ENCODE peak calls at places on chromosome 3, in nine cellular contexts. R, M, S, I, A, C, J, Y and Q are unnamed samples.

GRCh38 chr3:108342829-108343478 is 46.6 kb downstream of the HHLA2 start:
- DNase-seq in R (no peak), I (no peak), Y (no peak), C (no peak), A (no peak), S (peak; percentile 56), J (no peak), M (peak; percentile 80), Q (no peak)

GRCh38 chr3:44974406-44974805 is 1.6 kb downstream of the ZDHHC3 start:
- DNase-seq in R (peak; percentile 36), I (no peak), J (no peak), A (no peak), S (no peak), C (no peak), Y (no peak), M (no peak), Q (peak; percentile 45)

GRCh38 chr3:81612768-81613167 is 148.7 kb downstream of the GBE1 start:
- DNase-seq in I (no peak), R (no peak), C (no peak), J (no peak), S (no peak), M (no peak), A (no peak), Y (no peak), Q (no peak)

GRCh38 chr3:142046320-142047020 is 102.9 kb downstream of the TFDP2 start:
- DNase-seq in A (peak; percentile 39), I (no peak), Y (no peak), R (no peak), S (no peak), C (no peak), M (no peak), J (no peak), Q (no peak)

GRCh38 chr3:58801541-58801940 is 135.0 kb upstream of the FAM3D start:
- DNase-seq in R (no peak), M (no peak), Y (no peak), S (no peak), J (no peak), I (no peak), C (peak; percentile 75), A (no peak), Q (no peak)

GRCh38 chr3:195583831-195584542 is at the start of gene APOD:
- DNase-seq in R (peak; percentile 41), S (peak; percentile 57), J (no peak), C (no peak), I (no peak), Y (no peak), A (no peak), M (peak; percentile 50), Q (no peak)

GRCh38 chr3:103730744-103731143 is 1295.9 kb downstream of the ZPLD1 start:
- DNase-seq in R (no peak), S (no peak), C (no peak), Y (no peak), I (no peak), J (no peak), M (no peak), A (no peak), Q (no peak)

GRCh38 chr3:16849795-16850194 is 35.0 kb upstream of the PLCL2 start:
- DNase-seq in C (no peak), A (no peak), J (no peak), M (no peak), R (no peak), Y (no peak), I (no peak), S (peak; percentile 51), Q (no peak)

GRCh38 chr3:195133462-195133861 is 137.5 kb downstream of the XXYLT1 start:
- DNase-seq in I (no peak), S (peak; percentile 91), R (no peak), Y (no peak), M (no peak), J (no peak), A (no peak), C (no peak), Q (no peak)

GRCh38 chr3:143975549-143976152 is 4.0 kb downstream of the DIPK2A start:
- DNase-seq in A (peak; percentile 32), J (peak; percentile 16), C (no peak), M (peak; percentile 65), S (peak; percentile 72), R (peak; percentile 65), I (no peak), Y (peak; percentile 60), Q (peak; percentile 58)

GRCh38 chr3:14899993-14900618 is 47.3 kb upstream of the NR2C2 start:
- DNase-seq in M (no peak), C (no peak), Y (no peak), J (no peak), R (peak; percentile 56), I (no peak), A (peak; percentile 46), S (no peak), Q (no peak)

GRCh38 chr3:133572158-133573053 is 1.1 kb upstream of the CDV3 start:
- DNase-seq in M (no peak), C (no peak), I (no peak), J (no peak), Y (peak; percentile 77), A (peak; percentile 13), R (peak; percentile 17), S (peak; percentile 50), Q (peak; percentile 91)

GRCh38 chr3:78604328-78604727 is 1163.5 kb downstream of the ROBO1 start:
- DNase-seq in R (no peak), I (no peak), C (no peak), A (no peak), S (peak; percentile 77), Y (no peak), J (peak; percentile 4), M (peak; percentile 46), Q (no peak)

GRCh38 chr3:16807441-16807840 is 77.3 kb upstream of the PLCL2 start:
- DNase-seq in A (no peak), J (no peak), M (no peak), R (no peak), Y (no peak), C (no peak), I (no peak), S (peak; percentile 82), Q (no peak)

GRCh38 chr3:9278498-9278897 is 29.1 kb upstream of the SRGAP3 start:
- DNase-seq in R (no peak), I (no peak), Y (no peak), S (no peak), C (no peak), A (no peak), M (no peak), J (no peak), Q (no peak)

GRCh38 chr3:196238612-196239190 is 22.4 kb downstream of the SLC51A start:
- DNase-seq in C (no peak), Y (no peak), A (no peak), M (no peak), S (no peak), J (no peak), I (no peak), R (no peak), Q (no peak)

GRCh38 chr3:182629521-182629920 is 163.8 kb upstream of the ATP11B start:
- DNase-seq in R (no peak), J (no peak), I (no peak), S (no peak), C (no peak), M (no peak), Y (no peak), A (no peak), Q (no peak)

DNA sequence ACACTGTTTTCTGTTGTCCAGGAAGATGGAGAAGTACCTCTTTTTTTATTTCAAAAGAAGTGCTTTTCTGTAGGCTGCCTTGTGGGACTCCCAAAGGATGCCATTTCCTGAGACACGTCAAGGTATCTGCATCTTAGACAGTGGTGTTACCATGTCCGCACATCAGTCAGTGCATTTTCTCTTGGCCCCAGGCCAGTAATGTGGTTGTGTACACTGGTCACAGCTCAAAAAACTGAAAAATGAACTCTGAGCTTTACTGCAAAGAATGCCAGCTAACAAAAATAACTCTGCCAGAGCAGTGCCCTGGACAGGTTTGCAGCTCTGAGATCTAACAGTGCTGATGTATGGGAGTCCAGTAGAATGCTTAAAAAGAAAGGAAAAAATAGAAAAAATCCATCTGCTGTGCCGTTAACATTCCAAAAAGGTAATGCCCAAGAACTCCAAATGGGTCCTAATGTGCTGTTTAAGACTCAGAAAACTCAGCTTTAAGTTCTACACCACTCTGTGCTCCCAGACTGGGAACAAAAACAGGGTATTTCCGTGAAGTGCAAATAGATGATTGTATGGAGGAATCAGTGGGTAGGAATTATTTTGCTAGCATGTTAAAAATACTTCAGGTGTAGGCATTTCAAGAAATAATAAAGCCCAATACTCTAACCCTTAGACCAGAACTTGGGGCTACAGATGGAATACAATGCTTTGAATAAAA is 315.9 kb downstream of the FEZF2 start:
- DNase-seq in I (no peak), Y (no peak), R (no peak), A (no peak), M (no peak), J (no peak), S (no peak), C (no peak), Q (no peak)
- TF ChIP-seq EZH2phosphoT487 in I (no peak), Y (no peak), R (no peak), A (no peak), M (no peak), J (no peak), S (no peak), C (no peak), Q (no peak)

GRCh38 chr3:12316253-12316652 is 27.4 kb downstream of the PPARG start:
- DNase-seq in I (no peak), A (no peak), S (no peak), M (no peak), J (no peak), R (no peak), Y (no peak), C (no peak), Q (no peak)
- H3K4me1 ChIP-seq in I (peaks cover 16% of the 10 kb centered on the region), A (no peaks in the 10 kb centered on the region), S (peaks cover 2% of the 10 kb centered on the region), M (peaks cover 46% of the 10 kb centered on the region), J (peaks cover 3% of the 10 kb centered on the region), R (no peaks in the 10 kb centered on the region), Y (no peaks in the 10 kb centered on the region), C (no peaks in the 10 kb centered on the region), Q (no peaks in the 10 kb centered on the region)

DNA sequence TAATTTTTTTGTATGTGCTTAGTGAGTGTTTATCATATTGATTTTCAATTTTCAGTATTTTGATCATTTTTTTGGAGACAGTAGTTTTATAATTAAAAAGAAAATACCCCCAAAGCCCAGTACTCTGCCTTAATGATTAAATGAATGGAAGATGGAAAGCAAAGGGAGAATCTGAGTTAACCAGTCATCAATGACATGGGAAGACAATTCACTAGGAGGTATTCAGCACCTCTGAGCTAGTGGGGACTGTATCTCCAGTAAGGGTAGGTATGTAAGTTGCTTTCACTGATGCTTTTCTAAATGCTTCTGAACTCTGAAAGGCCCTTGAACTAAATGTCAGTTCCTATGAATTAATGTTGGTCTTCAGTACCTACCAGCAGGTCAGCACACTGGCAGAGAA is 590.4 kb upstream of the DPPA4 start:
- DNase-seq in R (no peak), I (no peak), J (no peak), S (peak; percentile 22), A (no peak), C (no peak), M (peak; percentile 24), Y (no peak), Q (no peak)
- H3K27ac ChIP-seq in R (no peak overlapping the region), I (peak overlapping the region; percentile 88), J (no peak overlapping the region), S (peak overlapping the region; percentile 87), A (no peak overlapping the region), C (peak overlapping the region; percentile 95), M (peak overlapping the region; percentile 90), Y (no peak overlapping the region), Q (no peak overlapping the region)

DNA sequence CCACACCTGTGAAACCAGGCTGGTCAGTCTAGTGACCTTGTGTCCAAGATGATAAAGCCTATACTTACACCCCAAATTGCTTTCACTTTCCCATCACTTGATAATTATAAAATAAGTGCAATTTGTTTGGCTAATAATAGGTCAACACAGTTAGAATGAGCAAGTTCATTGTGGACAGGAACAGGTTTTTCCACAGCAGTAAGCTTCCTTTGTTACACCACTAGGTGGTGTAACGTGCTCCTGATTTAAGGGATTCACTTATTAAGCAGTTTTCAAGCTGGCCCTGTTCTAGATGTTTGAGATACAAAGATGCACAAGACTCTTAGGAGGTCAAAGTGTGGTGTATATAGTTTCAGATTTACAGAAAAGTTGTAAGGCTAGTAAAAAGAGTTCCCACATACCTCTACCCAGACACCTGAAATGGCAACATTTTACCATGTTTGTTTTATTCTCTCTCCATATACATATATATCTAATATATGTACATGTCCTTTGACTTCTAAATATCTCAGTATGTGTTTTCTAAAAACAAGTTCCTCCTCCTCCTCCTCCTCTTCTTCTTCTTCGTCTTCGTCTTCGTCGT is 6.8 kb upstream of the MFSD1 start:
- DNase-seq in S (peak; percentile 67), J (peak; percentile 37), Y (peak; percentile 76), A (peak; percentile 63), M (peak; percentile 68), I (peak; percentile 31), R (peak; percentile 54), C (peak; percentile 20), Q (peak; percentile 61)
- TF ChIP-seq EZH2phosphoT487 in S (no peak), J (no peak), Y (no peak), A (no peak), M (no peak), I (no peak), R (no peak), C (no peak), Q (no peak)